ENCODE peak calls at places on chromosomes 13 and 19, in nine cellular contexts. One of them, this sample, is unnamed.

GRCh38 chr13:30959678-30960077 is 27.2 kb downstream of the TEX26 start:
- DNase-seq in fibroblast of lung: no peak
- DNase-seq in uterus: no peak
- DNase-seq in tibial artery: no peak
- DNase-seq in tibial nerve: no peak
- DNase-seq in WERI-Rb-1: no peak
- DNase-seq in fibroblast of mammary gland: no peak
- DNase-seq in AG09309: no peak
- DNase-seq in heart left ventricle: no peak
- DNase-seq in this sample: no peak

GRCh38 chr19:7699422-7700127 is 2.4 kb downstream of the FCER2 start:
- DNase-seq in fibroblast of lung: peak; percentile 3
- DNase-seq in uterus: no peak
- DNase-seq in tibial artery: no peak
- DNase-seq in tibial nerve: no peak
- DNase-seq in WERI-Rb-1: no peak
- DNase-seq in fibroblast of mammary gland: peak; percentile 29
- DNase-seq in AG09309: no peak
- DNase-seq in heart left ventricle: no peak
- DNase-seq in this sample: no peak

GRCh38 chr13:94662274-94662945 is 49.9 kb downstream of the SOX21 start:
- DNase-seq in fibroblast of lung: no peak
- DNase-seq in uterus: no peak
- DNase-seq in tibial artery: no peak
- DNase-seq in tibial nerve: no peak
- DNase-seq in WERI-Rb-1: no peak
- DNase-seq in fibroblast of mammary gland: no peak
- DNase-seq in AG09309: no peak
- DNase-seq in heart left ventricle: no peak
- DNase-seq in this sample: no peak

GRCh38 chr19:21566073-21566472 is 60.7 kb downstream of the ZNF429 start:
- DNase-seq in fibroblast of lung: no peak
- DNase-seq in uterus: no peak
- DNase-seq in tibial artery: no peak
- DNase-seq in tibial nerve: no peak
- DNase-seq in WERI-Rb-1: no peak
- DNase-seq in fibroblast of mammary gland: no peak
- DNase-seq in AG09309: no peak
- DNase-seq in heart left ventricle: no peak
- DNase-seq in this sample: no peak

GRCh38 chr19:13639342-13639929 is 124.9 kb upstream of the MRI1 start:
- DNase-seq in fibroblast of lung: no peak
- DNase-seq in uterus: no peak
- DNase-seq in tibial artery: no peak
- DNase-seq in tibial nerve: no peak
- DNase-seq in WERI-Rb-1: no peak
- DNase-seq in fibroblast of mammary gland: no peak
- DNase-seq in AG09309: no peak
- DNase-seq in heart left ventricle: no peak
- DNase-seq in this sample: no peak

GRCh38 chr19:19552811-19553210 is 14.7 kb downstream of the CILP2 start:
- DNase-seq in fibroblast of lung: peak; percentile 29
- DNase-seq in uterus: no peak
- DNase-seq in tibial artery: no peak
- DNase-seq in tibial nerve: no peak
- DNase-seq in WERI-Rb-1: peak; percentile 58
- DNase-seq in fibroblast of mammary gland: no peak
- DNase-seq in AG09309: no peak
- DNase-seq in heart left ventricle: no peak
- DNase-seq in this sample: no peak

GRCh38 chr19:35353635-35354034 is 4.6 kb upstream of the FFAR3 start:
- DNase-seq in fibroblast of lung: no peak
- DNase-seq in uterus: no peak
- DNase-seq in tibial artery: peak; percentile 4
- DNase-seq in tibial nerve: no peak
- DNase-seq in WERI-Rb-1: no peak
- DNase-seq in fibroblast of mammary gland: peak; percentile 19
- DNase-seq in AG09309: no peak
- DNase-seq in heart left ventricle: no peak
- DNase-seq in this sample: no peak

GRCh38 chr13:100203696-100204367 is 114.9 kb downstream of the PCCA start:
- DNase-seq in fibroblast of lung: peak; percentile 89
- DNase-seq in uterus: no peak
- DNase-seq in tibial artery: no peak
- DNase-seq in tibial nerve: no peak
- DNase-seq in WERI-Rb-1: no peak
- DNase-seq in fibroblast of mammary gland: peak; percentile 61
- DNase-seq in AG09309: no peak
- DNase-seq in heart left ventricle: no peak
- DNase-seq in this sample: no peak

GRCh38 chr13:37488682-37489081 is 109.9 kb downstream of the POSTN start:
- DNase-seq in fibroblast of lung: peak; percentile 75
- DNase-seq in uterus: no peak
- DNase-seq in tibial artery: no peak
- DNase-seq in tibial nerve: no peak
- DNase-seq in WERI-Rb-1: no peak
- DNase-seq in fibroblast of mammary gland: peak; percentile 41
- DNase-seq in AG09309: no peak
- DNase-seq in heart left ventricle: no peak
- DNase-seq in this sample: no peak

GRCh38 chr13:75123428-75123827 is 358.5 kb downstream of the TBC1D4 start:
- DNase-seq in fibroblast of lung: no peak
- DNase-seq in uterus: no peak
- DNase-seq in tibial artery: no peak
- DNase-seq in tibial nerve: no peak
- DNase-seq in WERI-Rb-1: no peak
- DNase-seq in fibroblast of mammary gland: no peak
- DNase-seq in AG09309: no peak
- DNase-seq in heart left ventricle: no peak
- DNase-seq in this sample: no peak

GRCh38 chr13:70723732-70724131 is 615.5 kb upstream of the KLHL1 start:
- DNase-seq in fibroblast of lung: peak; percentile 3
- DNase-seq in uterus: no peak
- DNase-seq in tibial artery: no peak
- DNase-seq in tibial nerve: no peak
- DNase-seq in WERI-Rb-1: no peak
- DNase-seq in fibroblast of mammary gland: no peak
- DNase-seq in AG09309: no peak
- DNase-seq in heart left ventricle: no peak
- DNase-seq in this sample: no peak
- TF ChIP-seq CTCF in fibroblast of lung: no peak
- TF ChIP-seq CTCF in uterus: no peak
- TF ChIP-seq CTCF in tibial artery: no peak
- TF ChIP-seq CTCF in tibial nerve: no peak
- TF ChIP-seq CTCF in WERI-Rb-1: peak; percentile 7
- TF ChIP-seq CTCF in fibroblast of mammary gland: no peak
- TF ChIP-seq CTCF in AG09309: no peak
- TF ChIP-seq CTCF in heart left ventricle: no peak
- TF ChIP-seq CTCF in this sample: peak; percentile 32

DNA sequence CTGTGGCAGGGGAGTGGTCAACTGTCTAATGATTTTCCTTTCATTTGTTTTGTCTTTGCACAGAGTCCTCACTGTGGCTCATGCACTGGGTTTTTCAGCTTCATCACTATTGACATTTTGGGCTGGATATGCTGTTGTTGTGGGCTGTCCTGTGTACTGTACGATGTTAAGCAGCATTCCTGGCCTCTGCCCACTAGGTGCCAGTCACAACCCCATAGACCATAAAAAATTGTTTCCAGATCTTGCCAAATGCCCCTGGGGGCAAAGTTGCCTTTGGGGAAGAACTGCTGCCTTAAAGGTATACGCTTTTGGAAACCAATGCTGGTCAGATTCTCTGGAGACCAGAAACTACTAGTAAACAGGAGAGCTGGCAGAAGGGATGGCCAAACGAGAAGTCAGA is 310.4 kb downstream of the SPRY2 start:
- DNase-seq in fibroblast of lung: no peak
- DNase-seq in uterus: no peak
- DNase-seq in tibial artery: no peak
- DNase-seq in tibial nerve: no peak
- DNase-seq in WERI-Rb-1: no peak
- DNase-seq in fibroblast of mammary gland: peak; percentile 42
- DNase-seq in AG09309: no peak
- DNase-seq in heart left ventricle: peak; percentile 15
- DNase-seq in this sample: no peak
- TF ChIP-seq CTCF in fibroblast of lung: no peak
- TF ChIP-seq CTCF in uterus: no peak
- TF ChIP-seq CTCF in tibial artery: peak; percentile 24
- TF ChIP-seq CTCF in tibial nerve: no peak
- TF ChIP-seq CTCF in WERI-Rb-1: no peak
- TF ChIP-seq CTCF in fibroblast of mammary gland: peak; percentile 25
- TF ChIP-seq CTCF in AG09309: peak; percentile 30
- TF ChIP-seq CTCF in heart left ventricle: peak; percentile 29
- TF ChIP-seq CTCF in this sample: no peak

GRCh38 chr19:17829855-17830566 is 8.7 kb upstream of the INSL3 start:
- DNase-seq in fibroblast of lung: peak; percentile 53
- DNase-seq in uterus: no peak
- DNase-seq in tibial artery: no peak
- DNase-seq in tibial nerve: no peak
- DNase-seq in WERI-Rb-1: peak; percentile 83
- DNase-seq in fibroblast of mammary gland: peak; percentile 44
- DNase-seq in AG09309: no peak
- DNase-seq in heart left ventricle: no peak
- DNase-seq in this sample: peak; percentile 45
- TF ChIP-seq CTCF in fibroblast of lung: no peak
- TF ChIP-seq CTCF in uterus: no peak
- TF ChIP-seq CTCF in tibial artery: no peak
- TF ChIP-seq CTCF in tibial nerve: no peak
- TF ChIP-seq CTCF in WERI-Rb-1: peak; percentile 14
- TF ChIP-seq CTCF in fibroblast of mammary gland: no peak
- TF ChIP-seq CTCF in AG09309: no peak
- TF ChIP-seq CTCF in heart left ventricle: no peak
- TF ChIP-seq CTCF in this sample: no peak

DNA sequence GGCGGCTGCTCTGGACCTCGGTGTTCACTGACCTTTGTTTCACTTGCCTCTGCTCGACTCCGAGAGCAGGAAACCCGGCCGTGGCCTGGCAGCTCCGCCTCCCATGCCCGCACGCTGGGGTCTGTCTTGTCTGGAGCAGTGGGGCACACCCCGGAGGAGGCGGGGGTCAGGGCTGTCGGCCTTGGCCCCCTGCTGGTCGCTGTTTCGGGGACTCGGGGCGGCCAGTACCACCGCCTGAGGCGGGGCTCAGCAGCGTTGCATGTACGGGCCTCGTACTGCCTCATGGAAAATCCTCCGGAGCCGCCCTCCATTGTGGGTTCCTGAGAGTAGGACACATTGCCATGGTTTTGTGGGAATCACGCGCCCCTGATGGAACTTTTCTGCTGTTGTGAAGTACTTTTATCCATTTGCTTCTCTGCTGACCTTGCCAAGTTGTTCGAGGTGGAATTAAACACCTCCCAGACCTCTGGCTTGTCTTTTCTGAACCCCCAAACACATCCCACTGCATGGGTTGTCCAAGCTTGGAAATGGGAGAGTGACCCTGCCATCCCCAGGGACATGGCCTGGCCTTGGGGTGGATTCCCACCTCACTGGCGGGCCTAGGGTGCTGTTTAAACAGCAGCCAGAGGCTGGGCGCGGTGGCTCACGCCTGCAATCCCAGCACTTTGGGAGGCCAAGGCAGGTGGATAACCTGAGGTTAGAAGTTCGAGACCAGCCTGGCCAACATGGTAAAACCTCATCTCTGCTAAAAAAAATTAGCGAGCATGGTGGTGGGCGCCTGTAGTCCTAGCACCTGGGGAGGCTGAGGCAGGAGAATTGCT is 5.5 kb upstream of the NDUFS7 start:
- DNase-seq in fibroblast of lung: no peak
- DNase-seq in uterus: no peak
- DNase-seq in tibial artery: no peak
- DNase-seq in tibial nerve: no peak
- DNase-seq in WERI-Rb-1: no peak
- DNase-seq in fibroblast of mammary gland: no peak
- DNase-seq in AG09309: no peak
- DNase-seq in heart left ventricle: no peak
- DNase-seq in this sample: no peak
- TF ChIP-seq CTCF in fibroblast of lung: no peak
- TF ChIP-seq CTCF in uterus: no peak
- TF ChIP-seq CTCF in tibial artery: no peak
- TF ChIP-seq CTCF in tibial nerve: peak; percentile 20
- TF ChIP-seq CTCF in WERI-Rb-1: no peak
- TF ChIP-seq CTCF in fibroblast of mammary gland: no peak
- TF ChIP-seq CTCF in AG09309: no peak
- TF ChIP-seq CTCF in heart left ventricle: no peak
- TF ChIP-seq CTCF in this sample: no peak

This sample was measured in dorsolateral prefrontal cortex.